ENCODE peak calls at places on chromosomes 3 and 15, in five cellular contexts. W, V, L, M and D are unnamed samples.

GRCh38 chr3:155908086-155908485 is 37.6 kb downstream of the GMPS start:
- DNase-seq in V (no peak), W (no peak), M (no peak), L (no peak), D (no peak)

GRCh38 chr3:194844046-194844445 is 158.4 kb downstream of the FAM43A start:
- DNase-seq in M (no peak), V (no peak), L (no peak), W (no peak), D (no peak)

GRCh38 chr3:155232605-155233004 is 60.9 kb downstream of the STRIT1 start:
- DNase-seq in W (peak; percentile 74), M (peak; percentile 83), V (peak; percentile 90), L (peak; percentile 90), D (peak; percentile 91)

GRCh38 chr3:100040846-100041245 is 73.5 kb downstream of the FILIP1L start:
- DNase-seq in M (peak; percentile 65), W (no peak), L (no peak), V (no peak), D (no peak)

GRCh38 chr3:126100688-126101301 is 16.9 kb upstream of the SLC41A3 start:
- DNase-seq in W (no peak), M (no peak), V (peak; percentile 49), L (no peak), D (no peak)

GRCh38 chr15:50493625-50494024 is 52.8 kb downstream of the USP50 start:
- DNase-seq in V (no peak), M (no peak), L (no peak), W (no peak), D (no peak)

GRCh38 chr3:17424137-17424536 is 318.3 kb downstream of the TBC1D5 start:
- DNase-seq in W (no peak), M (no peak), V (no peak), L (no peak), D (no peak)

GRCh38 chr3:193996205-193996604 is 139.7 kb upstream of the HES1 start:
- DNase-seq in V (no peak), L (no peak), M (no peak), W (no peak), D (no peak)

GRCh38 chr15:98503970-98504369 is 144.4 kb upstream of the IGF1R start:
- DNase-seq in V (peak; percentile 20), W (no peak), M (no peak), L (no peak), D (no peak)

GRCh38 chr15:85773916-85774315 is 20.8 kb downstream of the KLHL25 start:
- DNase-seq in W (no peak), M (no peak), L (no peak), V (no peak), D (no peak)
- TF ChIP-seq CTCF in W (no peak), M (no peak), L (no peak), V (no peak), D (no peak)

GRCh38 chr3:10517616-10518015 is 12.2 kb upstream of the ATP2B2 start:
- DNase-seq in L (no peak), W (no peak), M (no peak), V (no peak), D (no peak)

GRCh38 chr3:10520118-10520517 is 14.7 kb upstream of the ATP2B2 start:
- DNase-seq in L (no peak), M (no peak), W (no peak), V (no peak), D (no peak)

GRCh38 chr3:10518506-10519150 is 13.2 kb upstream of the ATP2B2 start:
- DNase-seq in L (no peak), M (peak; percentile 90), V (peak; percentile 59), W (no peak), D (peak; percentile 6)

GRCh38 chr3:10516835-10517465 is 11.6 kb upstream of the ATP2B2 start:
- DNase-seq in L (no peak), V (no peak), M (no peak), W (no peak), D (no peak)

DNA sequence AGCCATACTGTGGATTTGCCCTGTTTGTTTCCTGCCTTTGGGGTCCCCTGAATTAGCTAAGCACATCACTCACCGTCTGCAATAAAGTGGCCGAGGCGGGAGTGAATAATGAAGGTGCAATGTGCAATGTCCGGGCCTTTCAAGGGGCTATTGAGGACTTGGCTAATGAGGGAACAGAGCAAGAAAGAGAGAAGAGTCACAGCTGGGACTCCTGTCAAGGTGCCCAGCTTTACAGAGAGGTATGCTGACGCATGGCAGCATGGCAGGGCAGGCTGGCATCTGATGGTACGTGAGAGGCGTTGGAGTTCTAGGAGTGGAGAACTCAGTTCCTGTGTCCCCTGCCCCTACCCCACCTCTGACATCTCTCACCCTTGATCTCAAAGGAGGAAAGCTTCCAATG is 13.8 kb upstream of the ATP2B2 start:
- DNase-seq in V (peak; percentile 19), L (no peak), W (no peak), M (no peak), D (no peak)
- H3K27me3 ChIP-seq in V (no peaks in the 10 kb centered on the region), L (no peaks in the 10 kb centered on the region), W (no peaks in the 10 kb centered on the region), M (no peaks in the 10 kb centered on the region), D (peaks cover 10% of the 10 kb centered on the region)

DNA sequence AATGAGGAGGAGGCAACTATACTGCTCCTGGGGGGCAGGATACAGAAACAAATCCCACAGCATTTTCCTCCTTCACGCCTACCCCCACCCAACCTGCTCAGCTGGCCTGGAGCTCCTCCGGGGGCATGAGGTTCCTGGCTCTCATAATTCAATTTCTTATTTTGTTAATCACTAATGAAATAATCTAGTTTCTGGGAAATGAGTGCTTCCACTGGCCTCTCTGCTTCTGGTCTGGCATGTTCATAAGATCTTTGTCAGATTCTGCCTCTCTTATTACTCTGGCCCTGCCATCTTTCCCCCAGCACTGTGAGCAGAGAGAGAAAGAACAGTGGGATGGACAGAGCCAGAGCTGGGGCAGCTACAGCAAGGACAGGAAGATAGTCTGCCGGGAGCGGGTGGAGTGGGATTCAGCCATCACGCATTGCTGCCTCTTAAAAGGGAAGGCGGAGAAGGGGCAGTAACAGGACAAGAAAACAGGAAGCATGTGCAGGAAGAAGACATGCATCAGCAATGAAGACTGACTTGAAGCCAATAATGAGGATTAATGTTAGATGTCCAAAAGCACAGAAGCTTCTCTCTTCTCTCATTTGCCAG is 13.6 kb downstream of the RPAP1 start:
- DNase-seq in M (no peak), W (no peak), L (no peak), V (no peak), D (no peak)
- TF ChIP-seq CTCF in M (no peak), W (no peak), L (no peak), V (no peak), D (no peak)

GRCh38 chr3:129365296-129365695 is 63.1 kb downstream of the EFCAB12 start:
- DNase-seq in L (no peak), W (no peak), M (no peak), V (no peak), D (no peak)

GRCh38 chr3:129369711-129370110 is 58.7 kb downstream of the EFCAB12 start:
- DNase-seq in W (no peak), L (no peak), M (no peak), V (no peak), D (no peak)

GRCh38 chr3:129370248-129370964 is 58.0 kb downstream of the EFCAB12 start:
- DNase-seq in V (no peak), W (no peak), M (no peak), L (no peak), D (no peak)

GRCh38 chr3:129365779-129366178 is 62.7 kb downstream of the EFCAB12 start:
- DNase-seq in V (no peak), M (no peak), L (no peak), W (no peak), D (no peak)

DNA sequence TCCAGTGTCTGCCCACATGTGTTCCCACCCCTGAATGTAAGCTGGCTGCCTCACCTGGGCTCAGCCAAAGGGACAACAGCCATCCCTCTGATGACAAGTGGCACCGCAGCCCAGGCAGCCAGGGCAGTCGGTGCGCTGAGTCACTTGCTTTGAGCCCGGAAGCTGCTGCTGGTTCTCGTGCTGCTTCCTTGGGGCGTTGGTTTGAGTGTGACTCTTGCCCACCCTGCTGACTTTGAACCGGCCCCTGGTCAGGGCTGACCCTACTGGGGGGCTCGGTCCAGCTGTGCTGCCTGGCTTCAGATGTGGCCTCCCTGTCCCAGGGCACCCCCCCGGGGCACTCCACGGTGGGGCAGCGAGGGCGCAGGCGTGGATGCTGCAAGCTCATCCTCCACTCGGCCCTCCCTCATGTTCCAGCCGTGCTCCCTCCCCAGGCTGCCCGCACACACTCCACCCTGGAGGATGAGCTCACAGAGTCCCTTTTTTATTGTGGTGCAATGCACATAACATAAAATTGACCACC is 62.1 kb downstream of the EFCAB12 start:
- DNase-seq in L (no peak), V (no peak), M (no peak), W (no peak), D (no peak)
- H3K27me3 ChIP-seq in L (no peaks in the 10 kb centered on the region), V (peaks cover 5% of the 10 kb centered on the region), M (no peaks in the 10 kb centered on the region), W (no peaks in the 10 kb centered on the region), D (no peaks in the 10 kb centered on the region)

GRCh38 chr3:76111808-76112207 is 326.5 kb upstream of the ZNF717 start:
- DNase-seq in V (no peak), L (no peak), W (no peak), M (no peak), D (no peak)

GRCh38 chr3:76107935-76108570 is 322.7 kb upstream of the ZNF717 start:
- DNase-seq in W (no peak), M (peak; percentile 67), V (no peak), L (no peak), D (peak; percentile 56)
- TF ChIP-seq CTCF in W (peak; percentile 58), M (peak; percentile 81), V (no peak), L (no peak), D (peak; percentile 49)

DNA sequence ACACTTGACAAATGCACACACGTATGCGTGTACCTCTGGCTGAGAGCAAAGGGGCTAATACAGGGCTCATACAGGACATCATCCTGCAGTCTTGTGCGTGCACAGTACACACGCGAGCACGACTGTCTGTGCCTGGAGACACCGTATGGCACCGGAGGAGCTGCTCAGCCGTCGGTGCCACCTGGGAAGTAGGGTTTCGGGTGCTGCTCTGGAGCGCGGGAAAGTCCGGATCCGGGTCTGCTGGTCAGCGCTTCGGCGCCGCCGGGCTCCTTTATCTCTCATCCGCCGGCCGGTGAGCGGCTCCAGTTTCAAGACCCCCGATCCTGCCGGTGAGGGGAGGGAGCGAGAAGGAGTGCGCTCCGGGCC is 9.3 kb downstream of the FOXL2 start:
- DNase-seq in L (no peak), M (no peak), W (no peak), V (no peak), D (no peak)
- H3K27me3 ChIP-seq in L (peaks cover 54% of the 10 kb centered on the region), M (peaks cover 63% of the 10 kb centered on the region), W (peaks cover 53% of the 10 kb centered on the region), V (peaks cover 72% of the 10 kb centered on the region), D (peaks cover 47% of the 10 kb centered on the region)

GRCh38 chr3:82410366-82410765 is 648.9 kb upstream of the GBE1 start:
- DNase-seq in W (no peak), L (no peak), M (no peak), V (no peak), D (peak; percentile 24)
- TF ChIP-seq CTCF in W (no peak), L (no peak), M (no peak), V (no peak), D (peak; percentile 51)

DNA sequence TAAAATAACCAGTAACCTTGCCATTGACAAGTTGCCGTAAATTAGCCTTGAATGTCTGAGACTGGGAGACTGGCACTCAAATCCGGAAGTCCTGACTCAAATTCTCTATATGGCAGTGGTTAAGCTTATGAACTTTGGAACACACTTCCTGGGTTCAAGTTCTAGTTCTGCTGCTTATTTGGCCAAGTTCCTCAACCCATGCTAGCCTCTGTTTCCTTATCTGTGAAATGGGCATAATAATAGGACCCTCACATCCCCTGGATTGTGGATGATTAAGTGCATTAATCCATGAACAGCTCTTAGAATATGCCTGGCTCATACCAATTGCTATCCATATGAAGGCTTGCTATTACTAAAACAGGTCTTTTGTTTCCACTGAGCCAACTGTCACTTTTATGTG is 311.5 kb downstream of the EDEM1 start:
- DNase-seq in M (no peak), W (no peak), L (no peak), V (no peak), D (no peak)
- H3K27me3 ChIP-seq in M (no peaks in the 10 kb centered on the region), W (no peaks in the 10 kb centered on the region), L (no peaks in the 10 kb centered on the region), V (no peaks in the 10 kb centered on the region), D (no peaks in the 10 kb centered on the region)